ENCODE peak calls at places on chromosome 2, in four cellular contexts. One of them, this sample, is unnamed.

GRCh38 chr2:18741888-18742287 is 152.5 kb upstream of the NT5C1B start:
- DNase-seq in activated gamma-delta T cell treated with anti-CD3 and anti-CD28 coated beads, Interleukin-2, amount 50 U/mL, for 16 hours: no peak
- DNase-seq in neural crest cell: no peak
- DNase-seq in heart right ventricle: peak
- DNase-seq in this sample: no peak

GRCh38 chr2:21165350-21165749 is 41.6 kb downstream of the TDRD15 start:
- DNase-seq in activated gamma-delta T cell treated with anti-CD3 and anti-CD28 coated beads, Interleukin-2, amount 50 U/mL, for 16 hours: no peak
- DNase-seq in neural crest cell: no peak
- DNase-seq in heart right ventricle: no peak
- DNase-seq in this sample: no peak

GRCh38 chr2:227479865-227480475 is 8.0 kb downstream of the AGFG1 start:
- DNase-seq in activated gamma-delta T cell treated with anti-CD3 and anti-CD28 coated beads, Interleukin-2, amount 50 U/mL, for 16 hours: no peak
- DNase-seq in neural crest cell: no peak
- DNase-seq in heart right ventricle: no peak
- DNase-seq in this sample: no peak

GRCh38 chr2:118089015-118089800 is 937 bp downstream of the INSIG2 start:
- DNase-seq in activated gamma-delta T cell treated with anti-CD3 and anti-CD28 coated beads, Interleukin-2, amount 50 U/mL, for 16 hours: no peak
- DNase-seq in neural crest cell: peak
- DNase-seq in heart right ventricle: no peak
- DNase-seq in this sample: no peak

GRCh38 chr2:109210431-109211200 is 81.6 kb downstream of the SH3RF3 start:
- DNase-seq in activated gamma-delta T cell treated with anti-CD3 and anti-CD28 coated beads, Interleukin-2, amount 50 U/mL, for 16 hours: no peak
- DNase-seq in neural crest cell: no peak
- DNase-seq in heart right ventricle: no peak
- DNase-seq in this sample: no peak

GRCh38 chr2:219017166-219017931 is 24.0 kb downstream of the CFAP65 start:
- DNase-seq in activated gamma-delta T cell treated with anti-CD3 and anti-CD28 coated beads, Interleukin-2, amount 50 U/mL, for 16 hours: no peak
- DNase-seq in neural crest cell: no peak
- DNase-seq in heart right ventricle: no peak
- DNase-seq in this sample: no peak

GRCh38 chr2:223041527-223042109 is 10.4 kb upstream of the KCNE4 start:
- DNase-seq in activated gamma-delta T cell treated with anti-CD3 and anti-CD28 coated beads, Interleukin-2, amount 50 U/mL, for 16 hours: no peak
- DNase-seq in neural crest cell: peak
- DNase-seq in heart right ventricle: peak
- DNase-seq in this sample: peak

GRCh38 chr2:2708575-2708974 is 377.5 kb upstream of the MYT1L start:
- DNase-seq in activated gamma-delta T cell treated with anti-CD3 and anti-CD28 coated beads, Interleukin-2, amount 50 U/mL, for 16 hours: no peak
- DNase-seq in neural crest cell: no peak
- DNase-seq in heart right ventricle: no peak
- DNase-seq in this sample: no peak

This sample was measured in Right ventricle myocardium inferior.